ENCODE peak calls at places on chromosomes 16 and 17, in ten cellular contexts. S, U, H, I, P, C, Q, N, A and R are unnamed samples.
A peak's percentile ranks its signal among the peaks of the same experiment; 100 is the strongest.

GRCh38 chr17:27519550-27519949 is 63.3 kb downstream of the KSR1 start:
- DNase-seq in S (no peak), U (no peak), H (no peak), I (no peak), P (no peak), C (no peak), Q (no peak), N (no peak), A (no peak), R (no peak)

GRCh38 chr17:74870512-74870911 is 2.3 kb downstream of the FDXR start:
- DNase-seq in S (no peak), U (no peak), H (no peak), I (no peak), P (no peak), C (no peak), Q (no peak), N (peak; percentile 47), A (peak; percentile 37), R (no peak)

GRCh38 chr17:66191607-66192377 is at the start of gene CEP112:
- DNase-seq in S (peak; percentile 79), U (peak; percentile 96), H (peak; percentile 91), I (peak; percentile 14), P (peak; percentile 98), C (peak; percentile 85), Q (peak; percentile 56), N (no peak), A (peak; percentile 66), R (no peak)

GRCh38 chr17:10527419-10527818 is 9.1 kb upstream of the MYH1 start:
- DNase-seq in S (no peak), U (no peak), H (no peak), I (no peak), P (no peak), C (no peak), Q (no peak), N (no peak), A (no peak), R (no peak)

GRCh38 chr17:64309710-64310109 is 46.6 kb upstream of the TEX2 start:
- DNase-seq in S (no peak), U (no peak), H (no peak), I (no peak), P (no peak), C (no peak), Q (no peak), N (no peak), A (no peak), R (no peak)

GRCh38 chr17:28379814-28380571 is 8.5 kb downstream of the SARM1 start:
- DNase-seq in S (peak; percentile 80), U (no peak), H (no peak), I (no peak), P (no peak), C (no peak), Q (no peak), N (peak; percentile 90), A (peak; percentile 88), R (no peak)

GRCh38 chr17:32936894-32937500 is 9.0 kb downstream of the TMEM98 start:
- DNase-seq in S (peak; percentile 69), U (peak; percentile 87), H (peak; percentile 74), I (no peak), P (peak; percentile 94), C (peak; percentile 73), Q (peak; percentile 71), N (no peak), A (peak; percentile 70), R (peak; percentile 55)

GRCh38 chr16:84058664-84059063 is 16.1 kb upstream of the SLC38A8 start:
- DNase-seq in S (no peak), U (no peak), H (no peak), I (no peak), P (no peak), C (peak; percentile 38), Q (no peak), N (no peak), A (no peak), R (peak; percentile 28)

GRCh38 chr16:27366687-27367462 is 35.1 kb upstream of the IL21R start:
- DNase-seq in S (no peak), U (no peak), H (no peak), I (no peak), P (no peak), C (no peak), Q (no peak), N (no peak), A (no peak), R (no peak)

GRCh38 chr16:70614208-70614951 is 32.0 kb upstream of the IL34 start:
- DNase-seq in S (no peak), U (no peak), H (no peak), I (no peak), P (no peak), C (no peak), Q (no peak), N (no peak), A (no peak), R (no peak)

GRCh38 chr16:48959204-48959603 is 322.4 kb downstream of the CBLN1 start:
- DNase-seq in S (no peak), U (peak; percentile 17), H (no peak), I (no peak), P (no peak), C (no peak), Q (no peak), N (no peak), A (no peak), R (no peak)

GRCh38 chr16:24419709-24420108 is 119.7 kb upstream of the RBBP6 start:
- DNase-seq in S (no peak), U (no peak), H (no peak), I (no peak), P (no peak), C (no peak), Q (no peak), N (no peak), A (no peak), R (no peak)

GRCh38 chr16:66874079-66874775 is 6.1 kb upstream of the PDP2 start:
- DNase-seq in S (no peak), U (no peak), H (no peak), I (no peak), P (no peak), C (no peak), Q (no peak), N (no peak), A (peak; percentile 8), R (no peak)

GRCh38 chr17:71527311-71527710 is 593.5 kb upstream of the SOX9 start:
- DNase-seq in S (no peak), U (no peak), H (no peak), I (no peak), P (no peak), C (no peak), Q (no peak), N (no peak), A (peak; percentile 23), R (no peak)

DNA sequence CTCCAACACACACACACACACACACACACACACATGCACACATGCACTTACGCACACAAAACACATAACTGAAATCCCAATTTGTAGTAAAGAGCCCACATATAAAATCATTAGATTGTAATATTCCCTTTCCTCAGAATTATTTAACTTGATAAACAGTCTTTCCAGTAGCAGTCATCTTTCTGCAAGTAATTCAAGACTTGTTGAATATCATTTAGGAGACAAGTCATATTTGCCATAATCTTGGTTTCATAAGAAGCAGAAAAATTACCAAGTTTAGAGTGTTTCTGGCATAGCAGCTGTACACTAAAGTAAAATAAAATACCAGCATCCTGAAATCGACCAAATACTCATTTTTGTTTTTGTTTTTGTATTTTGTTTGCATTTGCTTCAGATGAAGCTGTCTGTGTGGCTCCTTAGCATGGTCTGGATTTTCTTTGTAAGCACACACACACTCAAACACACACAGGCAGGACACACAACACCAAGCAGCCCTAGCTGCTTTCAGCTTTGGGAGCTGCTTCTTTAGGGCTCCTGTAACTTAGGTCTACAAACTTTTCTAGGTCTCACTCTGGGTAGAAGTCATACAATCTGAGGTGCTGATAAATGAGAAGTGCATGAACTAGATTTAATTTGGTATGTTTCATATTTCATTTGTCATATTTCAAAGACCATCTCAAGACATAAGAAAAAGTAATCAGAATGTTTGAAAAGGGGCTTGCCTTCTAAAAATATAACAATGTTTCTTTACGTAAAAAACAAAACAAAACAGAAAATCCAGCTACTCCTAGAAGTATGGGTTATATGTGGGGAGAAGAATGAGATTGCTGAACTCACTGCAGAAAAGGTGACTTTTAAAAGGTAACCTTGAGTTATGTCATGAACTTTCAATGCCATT is 3.0 kb downstream of the SALL1 start:
- DNase-seq in S (no peak), U (no peak), H (no peak), I (no peak), P (peak; percentile 27), C (no peak), Q (no peak), N (no peak), A (no peak), R (no peak)
- H3K27ac ChIP-seq in S (no peak overlapping the region), U (peak overlapping the region; percentile 40), H (no peak overlapping the region), I (no peak overlapping the region), P (peak overlapping the region; percentile 97), C (no peak overlapping the region), Q (no peak overlapping the region), N (no peak overlapping the region), A (no peak overlapping the region), R (peak overlapping the region; percentile 98)

GRCh38 chr16:57507414-57508083 is 21.3 kb upstream of the DOK4 start:
- DNase-seq in S (no peak), U (no peak), H (peak; percentile 42), I (no peak), P (peak; percentile 31), C (peak; percentile 17), Q (no peak), N (no peak), A (no peak), R (no peak)
- H3K4me3 ChIP-seq in S (no peak overlapping the region), U (no peak overlapping the region), H (no peak overlapping the region), I (no peak overlapping the region), P (no peak overlapping the region), C (no peak overlapping the region), Q (no peak overlapping the region), N (no peak overlapping the region), A (no peak overlapping the region), R (no peak overlapping the region)

GRCh38 chr16:31016018-31016417 is 5.6 kb upstream of the STX1B start:
- DNase-seq in S (peak; percentile 50), U (no peak), H (no peak), I (no peak), P (no peak), C (no peak), Q (no peak), N (no peak), A (no peak), R (no peak)
- TF ChIP-seq CTCF in S (peak; percentile 17), U (no peak), H (no peak), I (no peak), P (peak; percentile 10), C (no peak), Q (no peak), N (peak; percentile 6), A (no peak), R (no peak)

GRCh38 chr16:63315229-63315628 is 1279.0 kb upstream of the CDH8 start:
- DNase-seq in S (peak; percentile 61), U (no peak), H (no peak), I (no peak), P (no peak), C (no peak), Q (no peak), N (no peak), A (no peak), R (no peak)

GRCh38 chr16:63312343-63312742 is 1276.1 kb upstream of the CDH8 start:
- DNase-seq in S (no peak), U (peak; percentile 63), H (no peak), I (no peak), P (no peak), C (no peak), Q (no peak), N (no peak), A (no peak), R (no peak)

DNA sequence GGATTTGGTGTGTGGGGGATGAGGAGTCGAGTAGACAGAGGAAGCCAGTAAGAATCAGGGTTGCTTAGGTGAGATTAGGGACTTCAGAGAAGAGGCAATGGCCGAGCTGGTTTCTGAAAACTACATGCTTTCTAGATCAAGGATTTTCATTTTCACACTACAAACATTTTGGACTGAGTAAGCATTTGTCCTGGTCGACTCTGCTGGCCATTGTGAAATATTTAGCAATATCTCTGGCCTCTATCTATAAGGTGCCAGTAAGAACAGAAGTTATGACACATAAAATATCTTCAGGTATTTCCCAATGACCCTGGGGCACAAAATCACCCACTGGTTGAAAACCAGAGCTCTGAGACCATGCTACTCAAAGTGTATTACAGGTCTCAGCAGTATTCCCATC is 1275.1 kb upstream of the CDH8 start:
- DNase-seq in S (no peak), U (no peak), H (no peak), I (no peak), P (no peak), C (no peak), Q (no peak), N (no peak), A (no peak), R (no peak)
- H3K27ac ChIP-seq in S (no peak overlapping the region), U (no peak overlapping the region), H (no peak overlapping the region), I (no peak overlapping the region), P (no peak overlapping the region), C (no peak overlapping the region), Q (no peak overlapping the region), N (no peak overlapping the region), A (no peak overlapping the region), R (no peak overlapping the region)